ENCODE peak calls at places on chromosomes 16 and 17, in four cellular contexts. M is adrenal gland, E is ovary, N is colonic mucosa. R is an unnamed sample.

GRCh38 chr17:67068999-67069398 is 24.6 kb downstream of the CACNG1 start:
- DNase-seq in M (no peak), E (no peak), N (no peak), R (no peak)

GRCh38 chr17:7834554-7834890 is 505 bp downstream of the KDM6B start:
- DNase-seq in M (peak; percentile 78), E (peak; percentile 86), N (peak; percentile 88), R (peak; percentile 89)

GRCh38 chr17:41772218-41772585 is 14.3 kb downstream of the JUP start:
- DNase-seq in M (no peak), E (no peak), N (peak; percentile 94), R (peak; percentile 88)

GRCh38 chr16:81163671-81164070 is 67.5 kb upstream of the GCSH start:
- DNase-seq in M (no peak), E (no peak), N (no peak), R (no peak)

GRCh38 chr16:55056585-55057520 is 126.2 kb downstream of the IRX5 start:
- DNase-seq in M (no peak), E (no peak), N (no peak), R (no peak)

GRCh38 chr17:1588781-1589585 is 26.4 kb upstream of the PITPNA start:
- DNase-seq in M (peak; percentile 37), E (no peak), N (no peak), R (no peak)

GRCh38 chr17:82283208-82283749 is 9.8 kb upstream of the CSNK1D start:
- DNase-seq in M (peak; percentile 27), E (no peak), N (no peak), R (peak; percentile 80)

GRCh38 chr17:42347198-42347597 is 41.0 kb downstream of the STAT3 start:
- DNase-seq in M (peak; percentile 87), E (no peak), N (peak; percentile 38), R (no peak)

GRCh38 chr17:17682293-17682736 is 1.1 kb downstream of the RAI1 start:
- DNase-seq in M (peak; percentile 59), E (no peak), N (peak; percentile 51), R (peak; percentile 88)

GRCh38 chr16:76265434-76266045 is 11.7 kb upstream of the CNTNAP4 start:
- DNase-seq in M (peak; percentile 46), E (no peak), N (peak; percentile 47), R (no peak)

GRCh38 chr17:72053069-72053846 is 67.6 kb upstream of the SOX9 start:
- DNase-seq in M (no peak), E (no peak), N (no peak), R (no peak)

GRCh38 chr17:67074781-67075180 is 30.4 kb downstream of the CACNG1 start:
- DNase-seq in M (no peak), E (no peak), N (no peak), R (no peak)

DNA sequence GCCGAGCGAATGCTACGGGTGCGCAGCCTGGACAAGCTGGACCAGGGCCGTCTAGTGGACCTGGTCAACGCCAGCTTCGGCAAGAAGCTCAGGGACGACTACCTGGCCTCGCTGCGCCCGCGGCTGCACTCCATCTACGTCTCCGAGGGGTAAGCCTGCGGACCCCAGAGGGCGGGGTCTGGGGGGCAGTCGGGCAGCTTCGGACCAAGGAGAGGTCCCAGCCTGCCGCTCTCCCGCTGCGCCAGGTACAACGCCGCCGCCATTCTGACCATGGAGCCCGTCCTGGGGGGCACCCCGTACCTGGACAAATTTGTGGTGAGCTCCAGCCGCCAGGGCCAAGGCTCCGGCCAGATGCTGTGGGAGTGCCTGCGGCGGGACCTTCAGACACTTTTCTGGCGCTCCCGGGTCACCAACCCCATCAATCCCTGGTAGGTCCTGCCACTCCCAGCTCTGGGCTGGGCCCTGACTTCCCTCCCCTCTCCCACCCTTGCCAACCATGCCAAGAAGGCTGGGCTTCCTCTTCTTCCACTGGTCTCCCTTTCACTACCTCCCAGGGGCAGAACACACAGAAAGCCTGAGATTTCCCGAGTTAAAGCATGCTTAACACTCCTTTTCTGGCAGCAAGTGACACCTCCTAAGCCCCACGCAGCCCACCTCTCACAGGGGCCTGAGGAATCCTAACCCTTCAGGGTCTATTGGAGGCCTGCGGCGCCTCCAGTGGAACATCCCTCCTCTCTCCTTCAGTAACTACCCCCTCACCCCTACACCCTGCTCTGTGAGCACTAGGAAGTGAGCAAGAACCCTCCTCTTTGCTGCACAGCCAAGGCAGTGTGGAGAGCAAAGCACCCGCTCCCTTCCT is 3.2 kb downstream of the NAGS start:
- DNase-seq in M (peak; percentile 16), E (no peak), N (peak; percentile 60), R (peak; percentile 57)
- H3K27ac ChIP-seq in M (no peak overlapping the region), E (no peak overlapping the region), N (no peak overlapping the region), R (peak overlapping the region; percentile 41)

GRCh38 chr17:6352016-6352415 is 82.9 kb downstream of the AIPL1 start:
- DNase-seq in M (no peak), E (no peak), N (no peak), R (no peak)

GRCh38 chr17:6355196-6355595 is 79.7 kb downstream of the AIPL1 start:
- DNase-seq in M (no peak), E (no peak), N (no peak), R (no peak)

GRCh38 chr17:6350806-6351205 is 84.1 kb downstream of the AIPL1 start:
- DNase-seq in M (no peak), E (no peak), N (no peak), R (no peak)

GRCh38 chr17:6358131-6358530 is 76.8 kb downstream of the AIPL1 start:
- DNase-seq in M (no peak), E (no peak), N (no peak), R (no peak)

DNA sequence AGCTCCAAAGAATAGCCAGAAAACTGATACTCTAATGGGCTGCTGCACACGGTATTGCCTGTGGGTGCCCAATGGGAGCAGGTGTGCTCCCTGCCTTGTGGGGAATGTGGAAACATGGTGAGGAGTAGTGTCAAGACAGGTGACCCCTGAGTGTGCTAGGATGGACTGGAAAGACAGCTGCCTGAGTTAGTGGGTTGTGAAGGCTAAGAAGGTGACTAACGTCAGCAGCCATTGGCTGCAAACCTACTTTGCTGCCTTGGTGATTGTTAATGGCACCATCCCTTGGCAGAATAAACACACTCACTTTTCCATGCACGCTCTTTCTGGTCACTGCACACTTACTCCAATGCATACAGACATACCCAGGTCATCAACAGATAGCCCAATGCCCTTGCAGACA is 81.8 kb downstream of the AIPL1 start:
- DNase-seq in M (no peak), E (no peak), N (no peak), R (no peak)
- H3K4me3 ChIP-seq in M (no peak overlapping the region), E (no peak overlapping the region), N (no peak overlapping the region), R (no peak overlapping the region)

GRCh38 chr16:12406158-12406557 is 397.5 kb downstream of the CPPED1 start:
- DNase-seq in M (no peak), E (no peak), N (no peak), R (no peak)

GRCh38 chr16:12403746-12404658 is 399.7 kb downstream of the CPPED1 start:
- DNase-seq in M (no peak), E (no peak), N (no peak), R (no peak)

GRCh38 chr16:12409700-12410099 is 394.0 kb downstream of the CPPED1 start:
- DNase-seq in M (no peak), E (no peak), N (no peak), R (no peak)

GRCh38 chr16:12406840-12407690 is 396.6 kb downstream of the CPPED1 start:
- DNase-seq in M (no peak), E (no peak), N (no peak), R (no peak)

DNA sequence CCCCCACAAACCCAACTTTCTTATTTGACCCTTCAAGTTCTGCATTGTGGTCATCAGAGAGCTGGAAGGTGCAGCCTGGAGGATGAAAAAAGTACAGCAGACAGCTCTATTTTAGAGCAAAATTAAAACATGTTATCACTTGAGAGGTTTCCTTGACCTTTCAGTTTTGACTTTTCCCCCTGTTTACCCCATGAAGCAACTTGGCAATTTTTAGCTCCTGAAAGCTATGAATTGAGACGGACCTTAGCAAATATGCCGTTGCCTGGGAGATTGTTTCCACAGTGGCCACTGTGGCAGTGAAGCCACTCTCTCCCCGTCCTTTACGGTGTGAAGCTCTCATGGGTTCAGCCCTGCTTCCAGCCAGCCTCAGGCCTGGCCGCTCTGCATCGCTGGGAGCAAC is 398.6 kb downstream of the CPPED1 start:
- DNase-seq in M (no peak), E (peak; percentile 49), N (no peak), R (no peak)
- TF ChIP-seq CTCF in M (no peak), E (no peak), N (no peak), R (no peak)

DNA sequence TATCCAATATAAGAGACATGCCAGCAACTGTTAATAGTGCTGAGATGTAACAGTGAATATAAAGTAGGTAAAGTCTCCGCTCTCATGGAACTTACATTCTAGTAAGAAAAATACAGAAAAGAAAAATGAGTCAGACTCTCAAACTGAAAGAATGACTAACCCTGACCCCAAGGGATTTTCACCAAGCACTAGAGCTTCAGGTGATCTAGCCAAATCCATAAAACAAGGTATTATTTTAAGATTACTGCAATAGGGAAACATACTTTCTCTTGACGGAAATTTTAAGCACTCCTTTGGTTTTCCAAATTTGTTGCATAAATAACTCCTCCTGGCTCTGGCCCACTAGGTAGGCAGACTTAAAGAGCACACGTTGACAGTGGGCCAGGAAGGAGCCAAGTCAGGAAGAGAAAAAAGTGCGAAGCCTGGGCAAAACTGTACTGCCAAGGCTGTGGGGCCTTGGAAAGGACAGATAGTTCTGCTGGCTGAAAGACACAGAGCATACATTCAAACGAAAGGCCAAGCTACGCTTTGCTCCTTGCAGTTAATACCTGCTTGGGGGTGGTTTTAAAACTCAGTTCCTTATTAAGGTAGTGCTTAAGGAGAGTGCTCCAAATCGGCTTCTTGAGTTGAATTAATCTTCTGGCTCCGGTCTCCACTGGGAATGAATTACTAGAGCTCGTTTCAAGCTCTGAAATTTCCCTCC is 1.4 kb downstream of the GOT2 start:
- DNase-seq in M (no peak), E (no peak), N (no peak), R (no peak)
- H3K27ac ChIP-seq in M (no peak overlapping the region), E (no peak overlapping the region), N (peak overlapping the region; percentile 68), R (peak overlapping the region; percentile 81)

GRCh38 chr17:48908853-48909394 is 717 bp downstream of the UBE2Z start:
- DNase-seq in M (peak; percentile 78), E (peak; percentile 87), N (peak; percentile 88), R (peak; percentile 94)

GRCh38 chr17:48909796-48910195 is 1.6 kb downstream of the UBE2Z start:
- DNase-seq in M (peak; percentile 35), E (no peak), N (no peak), R (no peak)

GRCh38 chr17:48908047-48908843 is at the start of gene UBE2Z:
- DNase-seq in M (peak; percentile 94), E (peak; percentile 95), N (peak; percentile 93), R (peak; percentile 98)

GRCh38 chr17:48912476-48912875 is 4.3 kb downstream of the UBE2Z start:
- DNase-seq in M (no peak), E (no peak), N (no peak), R (no peak)

DNA sequence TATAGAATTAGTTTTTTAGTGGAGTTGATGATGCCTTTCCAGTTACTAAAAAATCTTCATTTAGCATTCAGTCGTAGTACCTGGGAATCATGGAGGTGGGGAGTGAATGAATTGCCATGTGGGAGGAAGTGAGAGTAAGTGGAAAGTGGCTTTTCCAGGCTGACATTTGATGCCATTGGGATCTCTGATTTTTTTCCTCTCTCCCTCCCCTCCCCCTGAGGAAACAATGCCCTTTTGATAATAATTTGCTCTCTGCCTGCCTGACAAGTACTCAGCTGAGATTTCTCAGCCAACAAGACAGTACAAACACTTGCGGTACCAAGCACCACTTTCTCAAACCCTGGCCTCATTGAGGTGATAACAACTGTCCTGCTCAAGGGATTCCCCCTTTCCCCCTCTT is 2.2 kb downstream of the UBE2Z start:
- DNase-seq in M (no peak), E (no peak), N (no peak), R (no peak)
- H3K4me3 ChIP-seq in M (no peak overlapping the region), E (no peak overlapping the region), N (no peak overlapping the region), R (no peak overlapping the region)

DNA sequence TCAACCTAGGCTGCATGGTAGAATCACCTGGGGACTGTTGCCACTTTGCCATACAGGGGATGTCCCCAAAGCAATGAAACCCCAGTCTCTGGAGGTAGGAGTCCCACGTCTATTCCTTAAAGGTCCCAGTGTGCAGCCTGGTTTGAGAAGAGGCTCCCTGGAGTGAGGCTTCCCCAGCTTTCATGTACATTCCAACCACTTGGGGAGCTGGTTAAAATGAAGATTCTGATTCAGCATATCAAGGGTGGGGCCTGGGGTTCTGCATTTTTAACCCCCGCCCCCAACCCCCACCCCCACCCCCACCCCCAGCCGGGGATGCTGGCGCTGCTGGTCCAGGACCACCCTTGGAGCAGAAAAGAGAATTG is 241.2 kb downstream of the FOXL1 start:
- DNase-seq in M (no peak), E (no peak), N (no peak), R (no peak)
- TF ChIP-seq CTCF in M (no peak), E (no peak), N (no peak), R (peak; percentile 3)